ENCODE peak calls at places on chromosome 3, in four cellular contexts. H is CD8-positive, alpha-beta memory T cell; D is upper lobe of left lung; S is activated CD8-positive, alpha-beta memory T cell treated with anti-CD3 and anti-CD28 coated beads for 48 hours. J is an unnamed sample.

GRCh38 chr3:134749174-134749573 is 45.9 kb upstream of the EPHB1 start:
- DNase-seq in H (no peak), D (no peak), S (no peak), J (no peak)

GRCh38 chr3:121758727-121759450 is 9.3 kb upstream of the GOLGB1 start:
- DNase-seq in D (no peak), H (no peak), S (no peak), J (no peak)

GRCh38 chr3:71710906-71711494 is 14.2 kb downstream of the EIF4E3 start:
- DNase-seq in D (no peak), S (no peak), H (no peak), J (no peak)

GRCh38 chr3:34856081-34856480 is 783.2 kb upstream of the ARPP21 start:
- DNase-seq in D (no peak), H (no peak), S (no peak), J (no peak)

GRCh38 chr3:125386811-125387210 is 11.7 kb upstream of the ZNF148 start:
- DNase-seq in D (no peak), H (no peak), S (no peak), J (no peak)

GRCh38 chr3:185270262-185270955 is 16.6 kb upstream of the EHHADH start:
- DNase-seq in D (no peak), S (no peak), H (no peak), J (no peak)

GRCh38 chr3:72379500-72380187 is 468.6 kb downstream of the SHQ1 start:
- DNase-seq in H (no peak), S (no peak), D (no peak), J (no peak)

GRCh38 chr3:67461667-67462142 is 192.7 kb downstream of the SUCLG2 start:
- DNase-seq in S (no peak), D (no peak), H (no peak), J (no peak)

GRCh38 chr3:109731639-109732473 is 394.5 kb upstream of the DPPA4 start:
- DNase-seq in H (peak), D (no peak), S (no peak), J (no peak)

GRCh38 chr3:108293858-108294257 is 2.5 kb upstream of the HHLA2 start:
- DNase-seq in H (no peak), D (no peak), S (no peak), J (no peak)

GRCh38 chr3:24951186-24951585 is 456.5 kb upstream of the THRB start:
- DNase-seq in S (no peak), H (no peak), D (no peak), J (no peak)

GRCh38 chr3:148863814-148864213 is 1.3 kb upstream of the CPA3 start:
- DNase-seq in S (no peak), H (no peak), D (no peak), J (no peak)

GRCh38 chr3:65233561-65233960 is 545.8 kb upstream of the ADAMTS9 start:
- DNase-seq in S (no peak), D (no peak), H (no peak), J (no peak)

GRCh38 chr3:175951047-175951694 is 1092.0 kb downstream of the NAALADL2 start:
- DNase-seq in H (no peak), D (no peak), S (no peak), J (no peak)

GRCh38 chr3:128385080-128385832 is 81.4 kb downstream of the DNAJB8 start:
- DNase-seq in D (no peak), H (no peak), S (no peak), J (peak)

GRCh38 chr3:13463618-13464400 is 16.3 kb upstream of the HDAC11 start:
- DNase-seq in H (no peak), S (no peak), D (no peak), J (no peak)

GRCh38 chr3:61829301-61830110 is 268.1 kb downstream of the PTPRG start:
- DNase-seq in D (peak), S (no peak), H (no peak), J (no peak)

GRCh38 chr3:136343873-136344281 is 93.7 kb downstream of the PCCB start:
- DNase-seq in D (no peak), H (no peak), S (no peak), J (peak)

GRCh38 chr3:31984321-31984720 is 2.8 kb downstream of the ZNF860 start:
- DNase-seq in S (no peak), H (no peak), D (no peak), J (no peak)

GRCh38 chr3:177640319-177640997 is 443.2 kb upstream of the TBL1XR1 start:
- DNase-seq in H (no peak), D (no peak), S (no peak), J (no peak)

GRCh38 chr3:176867681-176868663 is 329.3 kb downstream of the TBL1XR1 start:
- DNase-seq in S (no peak), D (no peak), H (no peak), J (no peak)

GRCh38 chr3:29171583-29171990 is 109.3 kb upstream of the RBMS3 start:
- DNase-seq in S (no peak), H (no peak), D (no peak), J (no peak)

GRCh38 chr3:186772281-186772885 is 11.0 kb upstream of the EIF4A2 start:
- DNase-seq in D (peak), S (no peak), H (no peak), J (no peak)